ENCODE peak calls at places on chromosomes 6 and 20, in five cellular contexts. S is Karpas-422; G is HEK293T; T is stimulated activated CD8-positive, alpha-beta memory T cell treated with anti-CD3 and anti-CD28 coated beads, Interleukin-7, amount 100 ng/mL, for 4 hours; Y is HS-5. Z is an unnamed sample.

GRCh38 chr20:6632187-6632586 is 135.3 kb upstream of the BMP2 start:
- DNase-seq in S (no peak), G (no peak), T (no peak), Y (peak), Z (no peak)

GRCh38 chr6:47701374-47701773 is 3.0 kb downstream of the ADGRF4 start:
- DNase-seq in S (no peak), G (no peak), T (no peak), Y (no peak), Z (no peak)

GRCh38 chr6:27251672-27252251 is 4.3 kb downstream of the PRSS16 start:
- DNase-seq in S (peak), G (peak), T (peak), Y (no peak), Z (no peak)

GRCh38 chr6:7542065-7542877 is 800 bp downstream of the DSP start:
- DNase-seq in S (peak), G (peak), T (no peak), Y (no peak), Z (peak)

GRCh38 chr20:46119028-46119546 is 973 bp downstream of the CD40 start:
- DNase-seq in S (no peak), G (no peak), T (no peak), Y (no peak), Z (no peak)

GRCh38 chr6:107666084-107666981 is 157.8 kb downstream of the SCML4 start:
- DNase-seq in S (no peak), G (peak), T (no peak), Y (no peak), Z (no peak)

GRCh38 chr6:155143610-155144106 is 120.2 kb upstream of the CLDN20 start:
- DNase-seq in S (no peak), G (no peak), T (no peak), Y (no peak), Z (no peak)

GRCh38 chr20:63672666-63673065 is 14.6 kb downstream of the RTEL1 start:
- DNase-seq in S (no peak), G (no peak), T (no peak), Y (no peak), Z (no peak)

GRCh38 chr20:17614176-17614811 is 44.4 kb downstream of the DSTN start:
- DNase-seq in S (no peak), G (no peak), T (no peak), Y (no peak), Z (no peak)

GRCh38 chr20:56439784-56440291 is 27.8 kb downstream of the CASS4 start:
- DNase-seq in S (no peak), G (no peak), T (no peak), Y (peak), Z (no peak)

GRCh38 chr20:19973920-19974620 is 43.1 kb upstream of the NAA20 start:
- DNase-seq in S (no peak), G (no peak), T (no peak), Y (no peak), Z (peak)

GRCh38 chr6:83221886-83222479 is 28.8 kb downstream of the RWDD2A start:
- DNase-seq in S (peak), G (peak), T (no peak), Y (no peak), Z (peak)

GRCh38 chr6:161300823-161301222 is 27.0 kb upstream of the AGPAT4 start:
- DNase-seq in S (no peak), G (no peak), T (no peak), Y (no peak), Z (no peak)

GRCh38 chr6:87722831-87723726 is 21.0 kb upstream of the AKIRIN2 start:
- DNase-seq in S (no peak), G (no peak), T (no peak), Y (peak), Z (no peak)

GRCh38 chr20:51154708-51155690 is 132.1 kb upstream of the KCNG1 start:
- DNase-seq in S (no peak), G (no peak), T (no peak), Y (no peak), Z (no peak)

GRCh38 chr6:159899994-159900745 is 9.4 kb downstream of the MAS1 start:
- DNase-seq in S (no peak), G (no peak), T (no peak), Y (peak), Z (no peak)

GRCh38 chr6:161101517-161101916 is 109.9 kb downstream of the MAP3K4 start:
- DNase-seq in S (no peak), G (no peak), T (no peak), Y (no peak), Z (no peak)

GRCh38 chr20:50111120-50111828 is 1.7 kb downstream of the UBE2V1 start:
- DNase-seq in S (no peak), G (no peak), T (peak), Y (peak), Z (no peak)

GRCh38 chr6:151044465-151045441 is 179.3 kb downstream of the MTHFD1L start:
- DNase-seq in S (no peak), G (no peak), T (no peak), Y (peak), Z (no peak)

GRCh38 chr6:163640641-163641040 is 226.1 kb downstream of the QKI start:
- DNase-seq in S (no peak), G (no peak), T (no peak), Y (no peak), Z (no peak)

Z was measured in KG1.